ENCODE peak calls at places on chromosomes 6 and 20, in nine cellular contexts. P, O, S, E, B, I, Q, J and D are unnamed samples.

GRCh38 chr6:73639015-73639414 is 14.8 kb downstream of the SLC17A5 start:
- DNase-seq in P (no peak), O (no peak), S (no peak), E (no peak), B (no peak), I (no peak), Q (no peak), J (no peak), D (no peak)

GRCh38 chr6:165013701-165014100 is 295.7 kb downstream of the C6orf118 start:
- DNase-seq in P (no peak), O (no peak), S (no peak), E (no peak), B (no peak), I (no peak), Q (no peak), J (no peak), D (no peak)

GRCh38 chr20:52577696-52578095 is 386.1 kb upstream of the ZFP64 start:
- DNase-seq in P (no peak), O (no peak), S (no peak), E (no peak), B (no peak), I (no peak), Q (no peak), J (no peak), D (no peak)

GRCh38 chr6:127566671-127567070 is 10.3 kb upstream of the C6orf58 start:
- DNase-seq in P (no peak), O (no peak), S (no peak), E (no peak), B (no peak), I (no peak), Q (no peak), J (no peak), D (no peak)

GRCh38 chr6:56552212-56553130 is 90.2 kb downstream of the DST start:
- DNase-seq in P (no peak), O (no peak), S (no peak), E (no peak), B (no peak), I (no peak), Q (no peak), J (no peak), D (no peak)

GRCh38 chr6:7276199-7276524 is 36.8 kb downstream of the SSR1 start:
- DNase-seq in P (no peak), O (no peak), S (no peak), E (no peak), B (no peak), I (no peak), Q (no peak), J (no peak), D (no peak)

GRCh38 chr20:61169870-61170269 is 82.2 kb upstream of the CDH4 start:
- DNase-seq in P (no peak), O (no peak), S (no peak), E (no peak), B (no peak), I (no peak), Q (no peak), J (no peak), D (no peak)

GRCh38 chr6:89148016-89148750 is 2.3 kb downstream of the PM20D2 start:
- DNase-seq in P (no peak), O (no peak), S (no peak), E (no peak), B (no peak), I (no peak), Q (no peak), J (peak; percentile 47), D (no peak)

GRCh38 chr6:32114853-32115252 is 5.7 kb upstream of the TNXB start:
- DNase-seq in P (no peak), O (no peak), S (no peak), E (no peak), B (no peak), I (no peak), Q (no peak), J (no peak), D (peak; percentile 65)

GRCh38 chr6:121848523-121849255 is 413.2 kb downstream of the GJA1 start:
- DNase-seq in P (no peak), O (no peak), S (no peak), E (no peak), B (no peak), I (no peak), Q (no peak), J (no peak), D (no peak)

GRCh38 chr20:6178537-6178936 is 55.7 kb upstream of the FERMT1 start:
- DNase-seq in P (no peak), O (no peak), S (no peak), E (no peak), B (peak; percentile 24), I (no peak), Q (no peak), J (no peak), D (peak; percentile 63)

GRCh38 chr6:113693866-113694265 is 163.3 kb upstream of the MARCKS start:
- DNase-seq in P (no peak), O (no peak), S (no peak), E (no peak), B (no peak), I (no peak), Q (no peak), J (no peak), D (no peak)

GRCh38 chr6:15441215-15441868 is 195.5 kb downstream of the JARID2 start:
- DNase-seq in P (no peak), O (no peak), S (peak; percentile 48), E (no peak), B (peak; percentile 83), I (peak; percentile 62), Q (no peak), J (peak; percentile 24), D (peak; percentile 64)